ENCODE peak calls at places on chromosomes 2 and 18, in five cellular contexts. One of them, this sample, is unnamed.

GRCh38 chr2:16010951-16011620 is 70.7 kb downstream of the MYCN start:
- DNase-seq in stomach: no peak
- DNase-seq in ovary: no peak
- DNase-seq in heart left ventricle: no peak
- DNase-seq in uterus: no peak
- DNase-seq in this sample: no peak

GRCh38 chr2:172311921-172312345 is 115.5 kb upstream of the ITGA6 start:
- DNase-seq in stomach: peak; percentile 68
- DNase-seq in ovary: no peak
- DNase-seq in heart left ventricle: peak; percentile 49
- DNase-seq in uterus: no peak
- DNase-seq in this sample: no peak

GRCh38 chr2:223920109-223920508 is 25.0 kb downstream of the WDFY1 start:
- DNase-seq in stomach: no peak
- DNase-seq in ovary: no peak
- DNase-seq in heart left ventricle: no peak
- DNase-seq in uterus: no peak
- DNase-seq in this sample: no peak

GRCh38 chr2:128320609-128321420 is 2.1 kb upstream of the HS6ST1 start:
- DNase-seq in stomach: no peak
- DNase-seq in ovary: peak; percentile 39
- DNase-seq in heart left ventricle: no peak
- DNase-seq in uterus: no peak
- DNase-seq in this sample: peak; percentile 15

GRCh38 chr2:190110131-190110530 is 47.6 kb upstream of the MSTN start:
- DNase-seq in stomach: no peak
- DNase-seq in ovary: no peak
- DNase-seq in heart left ventricle: no peak
- DNase-seq in uterus: no peak
- DNase-seq in this sample: no peak

GRCh38 chr2:143433158-143433557 is 303.9 kb downstream of the ARHGAP15 start:
- DNase-seq in stomach: no peak
- DNase-seq in ovary: no peak
- DNase-seq in heart left ventricle: no peak
- DNase-seq in uterus: no peak
- DNase-seq in this sample: no peak

GRCh38 chr2:114769110-114769509 is 326.7 kb downstream of the DPP10 start:
- DNase-seq in stomach: no peak
- DNase-seq in ovary: no peak
- DNase-seq in heart left ventricle: no peak
- DNase-seq in uterus: no peak
- DNase-seq in this sample: no peak

GRCh38 chr2:153601812-153602211 is 123.2 kb upstream of the RPRM start:
- DNase-seq in stomach: no peak
- DNase-seq in ovary: no peak
- DNase-seq in heart left ventricle: no peak
- DNase-seq in uterus: no peak
- DNase-seq in this sample: no peak

GRCh38 chr2:217164008-217164407 is 304.1 kb upstream of the TNP1 start:
- DNase-seq in stomach: no peak
- DNase-seq in ovary: no peak
- DNase-seq in heart left ventricle: no peak
- DNase-seq in uterus: peak; percentile 39
- DNase-seq in this sample: no peak

GRCh38 chr2:121006783-121007489 is 271.3 kb downstream of the GLI2 start:
- DNase-seq in stomach: no peak
- DNase-seq in ovary: no peak
- DNase-seq in heart left ventricle: no peak
- DNase-seq in uterus: no peak
- DNase-seq in this sample: no peak

GRCh38 chr2:24124003-24124585 is 825 bp downstream of the FAM228B start:
- DNase-seq in stomach: no peak
- DNase-seq in ovary: no peak
- DNase-seq in heart left ventricle: no peak
- DNase-seq in uterus: no peak
- DNase-seq in this sample: peak; percentile 43

GRCh38 chr2:1907849-1908533 is 163.7 kb upstream of the PXDN start:
- DNase-seq in stomach: no peak
- DNase-seq in ovary: no peak
- DNase-seq in heart left ventricle: no peak
- DNase-seq in uterus: no peak
- DNase-seq in this sample: no peak

GRCh38 chr2:210477496-210477895 is 937 bp upstream of the LANCL1 start:
- DNase-seq in stomach: no peak
- DNase-seq in ovary: peak; percentile 51
- DNase-seq in heart left ventricle: peak; percentile 28
- DNase-seq in uterus: peak; percentile 30
- DNase-seq in this sample: peak; percentile 74

GRCh38 chr18:9025104-9025838 is 77.2 kb upstream of the NDUFV2 start:
- DNase-seq in stomach: no peak
- DNase-seq in ovary: no peak
- DNase-seq in heart left ventricle: no peak
- DNase-seq in uterus: no peak
- DNase-seq in this sample: no peak

GRCh38 chr2:54610700-54611099 is 112.8 kb upstream of the EML6 start:
- DNase-seq in stomach: no peak
- DNase-seq in ovary: no peak
- DNase-seq in heart left ventricle: no peak
- DNase-seq in uterus: no peak
- DNase-seq in this sample: no peak

GRCh38 chr2:197378494-197378972 is 56.3 kb downstream of the SF3B1 start:
- DNase-seq in stomach: peak; percentile 51
- DNase-seq in ovary: peak; percentile 48
- DNase-seq in heart left ventricle: peak; percentile 18
- DNase-seq in uterus: peak; percentile 39
- DNase-seq in this sample: peak; percentile 44

GRCh38 chr2:171469176-171469575 is 35.1 kb downstream of the DCAF17 start:
- DNase-seq in stomach: no peak
- DNase-seq in ovary: no peak
- DNase-seq in heart left ventricle: no peak
- DNase-seq in uterus: no peak
- DNase-seq in this sample: no peak

GRCh38 chr2:241771286-241772062 is 5.1 kb upstream of the GAL3ST2 start:
- DNase-seq in stomach: no peak
- DNase-seq in ovary: peak; percentile 44
- DNase-seq in heart left ventricle: no peak
- DNase-seq in uterus: peak; percentile 81
- DNase-seq in this sample: peak; percentile 39

DNA sequence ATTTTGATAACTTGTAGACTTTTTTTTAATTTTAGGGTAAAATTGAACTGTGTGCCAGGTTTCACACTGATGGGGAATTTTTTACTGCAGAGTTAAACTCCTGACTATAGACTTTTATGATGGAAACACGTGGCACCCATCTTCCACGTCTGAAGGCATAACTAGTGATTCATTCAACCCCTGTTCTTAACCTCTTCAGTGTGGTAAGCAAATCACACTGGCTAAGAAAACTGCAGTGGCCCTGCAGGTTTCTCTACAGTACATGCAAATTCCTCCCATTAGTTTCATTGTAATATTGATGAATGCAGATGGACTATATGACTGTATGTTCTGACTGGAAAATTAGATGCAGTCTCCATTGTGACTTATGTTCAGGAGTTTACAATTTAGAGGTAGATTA is 47.2 kb downstream of the SMAD4 start:
- DNase-seq in stomach: no peak
- DNase-seq in ovary: no peak
- DNase-seq in heart left ventricle: no peak
- DNase-seq in uterus: no peak
- DNase-seq in this sample: no peak
- H3K36me3 ChIP-seq in stomach: peaks cover 67% of the 10 kb centered on the region
- H3K36me3 ChIP-seq in ovary: no peaks in the 10 kb centered on the region
- H3K36me3 ChIP-seq in heart left ventricle: peaks cover 45% of the 10 kb centered on the region
- H3K36me3 ChIP-seq in uterus: no peaks in the 10 kb centered on the region
- H3K36me3 ChIP-seq in this sample: no peaks in the 10 kb centered on the region

DNA sequence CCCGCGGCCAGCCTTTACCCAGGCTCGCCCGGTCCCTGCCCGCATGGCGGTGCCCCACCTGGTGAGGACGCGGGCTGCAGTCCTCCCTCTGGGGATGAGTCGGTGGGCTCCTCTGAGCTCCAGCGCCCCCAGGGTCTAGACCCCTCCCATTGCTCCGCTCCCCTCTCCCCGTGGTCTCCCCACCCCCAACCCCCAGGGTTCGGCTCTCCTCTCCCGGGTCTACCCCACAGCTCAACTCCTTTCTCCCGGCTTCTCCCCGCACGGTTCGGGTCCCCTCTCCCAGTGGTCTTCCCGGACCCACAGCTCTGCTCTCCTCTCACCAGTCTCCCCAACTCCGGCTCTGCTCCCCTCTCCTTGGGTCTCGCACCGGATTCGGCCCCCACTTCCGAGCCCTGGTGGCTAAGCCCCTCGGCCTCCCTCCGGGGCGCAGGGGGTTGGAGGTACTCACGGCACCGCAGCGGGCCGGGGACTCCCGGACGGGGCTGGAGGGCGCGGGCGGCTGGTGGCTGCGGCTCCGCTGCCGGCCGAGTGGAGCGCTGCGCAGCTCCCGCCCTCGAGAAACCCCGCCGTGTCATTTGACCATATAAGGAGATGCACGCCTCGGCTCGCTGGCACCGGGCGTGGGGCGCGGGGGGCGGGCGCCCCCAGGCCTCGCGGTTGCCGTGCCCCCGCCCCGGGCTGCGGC is at the start of gene FHL2:
- DNase-seq in stomach: peak; percentile 73
- DNase-seq in ovary: peak; percentile 86
- DNase-seq in heart left ventricle: peak; percentile 74
- DNase-seq in uterus: peak; percentile 80
- DNase-seq in this sample: peak; percentile 84
- TF ChIP-seq POLR2A in stomach: no peak
- TF ChIP-seq POLR2A in ovary: peak; percentile 81
- TF ChIP-seq POLR2A in heart left ventricle: no peak
- TF ChIP-seq POLR2A in uterus: peak; percentile 82
- TF ChIP-seq POLR2A in this sample: peak; percentile 53

DNA sequence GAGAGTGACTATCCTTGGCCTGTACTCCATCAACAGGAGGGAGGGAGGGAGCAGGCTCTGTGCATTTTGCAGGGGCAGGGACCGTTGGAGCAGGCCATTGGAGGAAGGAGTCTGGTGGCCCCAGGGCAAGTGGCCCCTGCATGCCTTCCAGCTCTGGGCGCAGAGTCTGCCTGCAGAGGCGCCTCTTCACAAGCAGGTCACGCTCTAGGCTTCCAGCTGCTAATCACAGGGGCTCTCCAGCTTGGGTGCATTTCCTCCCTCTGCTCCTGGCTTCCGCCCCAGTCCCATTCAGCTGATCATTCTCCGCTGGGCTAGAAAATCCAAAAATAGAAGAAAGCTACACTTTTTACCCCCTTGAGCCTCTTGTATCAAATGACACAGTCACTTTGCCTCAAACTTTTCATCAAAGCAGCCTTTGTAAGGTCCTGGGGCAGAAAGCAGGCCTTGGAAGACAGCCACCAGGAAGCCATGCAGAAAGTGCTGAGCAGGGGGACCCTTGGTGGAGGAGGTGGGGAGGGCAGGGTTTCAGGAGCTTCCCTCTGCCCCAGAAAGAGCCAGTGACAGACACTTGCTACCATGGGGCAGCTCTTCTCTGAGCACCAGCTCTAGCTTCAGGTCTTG is 11.3 kb downstream of the TMEM247 start:
- DNase-seq in stomach: no peak
- DNase-seq in ovary: peak; percentile 69
- DNase-seq in heart left ventricle: peak; percentile 79
- DNase-seq in uterus: peak; percentile 70
- DNase-seq in this sample: peak; percentile 76
- H3K4me1 ChIP-seq in stomach: peaks cover 8% of the 10 kb centered on the region
- H3K4me1 ChIP-seq in ovary: peaks cover 8% of the 10 kb centered on the region
- H3K4me1 ChIP-seq in heart left ventricle: peaks cover 22% of the 10 kb centered on the region
- H3K4me1 ChIP-seq in uterus: no peaks in the 10 kb centered on the region
- H3K4me1 ChIP-seq in this sample: peaks cover 23% of the 10 kb centered on the region

DNA sequence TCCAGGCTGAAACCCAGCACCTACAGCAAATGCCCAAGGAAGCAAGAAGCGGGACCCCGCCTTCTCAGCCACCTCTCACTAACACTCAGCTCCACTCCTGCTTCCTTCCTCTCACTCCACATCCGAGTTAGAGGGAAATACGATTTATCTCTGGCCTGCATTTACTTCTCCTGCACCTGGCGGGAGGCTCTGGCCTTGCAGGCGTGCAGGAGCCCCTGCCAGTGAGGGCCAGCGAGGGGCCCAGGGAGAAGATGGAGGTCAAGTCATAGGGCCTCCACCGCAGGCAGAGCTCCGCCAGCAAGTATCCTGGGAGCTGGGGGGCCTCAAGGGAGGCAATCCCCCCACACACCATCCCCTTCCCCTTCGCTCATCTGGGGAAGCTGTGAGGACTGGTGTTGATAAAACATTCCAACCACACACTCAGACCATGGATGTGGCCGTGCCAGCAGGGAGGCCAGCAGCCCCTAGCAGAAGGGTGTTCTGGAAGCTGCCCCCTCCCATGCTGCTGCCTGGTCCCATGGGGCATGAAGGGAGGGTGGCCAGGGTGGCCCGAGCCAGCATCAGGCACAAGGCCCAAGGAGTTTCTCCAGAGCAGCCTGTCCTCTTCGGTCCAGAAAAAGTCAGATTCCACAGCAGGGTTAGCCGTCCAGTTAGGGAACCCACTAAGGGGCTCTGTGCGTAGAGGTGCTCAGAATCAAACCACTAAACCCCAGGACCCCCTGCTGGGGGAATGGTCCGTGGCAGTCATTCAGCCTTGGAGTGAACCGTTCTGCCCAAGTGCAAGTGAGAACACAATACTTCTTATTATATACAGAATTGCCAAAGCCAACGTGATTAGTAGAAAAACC is 91.2 kb downstream of the HDAC4 start:
- DNase-seq in stomach: peak; percentile 24
- DNase-seq in ovary: peak; percentile 44
- DNase-seq in heart left ventricle: no peak
- DNase-seq in uterus: peak; percentile 31
- DNase-seq in this sample: peak; percentile 14
- H3K36me3 ChIP-seq in stomach: no peaks in the 10 kb centered on the region
- H3K36me3 ChIP-seq in ovary: no peaks in the 10 kb centered on the region
- H3K36me3 ChIP-seq in heart left ventricle: no peaks in the 10 kb centered on the region
- H3K36me3 ChIP-seq in uterus: no peaks in the 10 kb centered on the region
- H3K36me3 ChIP-seq in this sample: no peaks in the 10 kb centered on the region

DNA sequence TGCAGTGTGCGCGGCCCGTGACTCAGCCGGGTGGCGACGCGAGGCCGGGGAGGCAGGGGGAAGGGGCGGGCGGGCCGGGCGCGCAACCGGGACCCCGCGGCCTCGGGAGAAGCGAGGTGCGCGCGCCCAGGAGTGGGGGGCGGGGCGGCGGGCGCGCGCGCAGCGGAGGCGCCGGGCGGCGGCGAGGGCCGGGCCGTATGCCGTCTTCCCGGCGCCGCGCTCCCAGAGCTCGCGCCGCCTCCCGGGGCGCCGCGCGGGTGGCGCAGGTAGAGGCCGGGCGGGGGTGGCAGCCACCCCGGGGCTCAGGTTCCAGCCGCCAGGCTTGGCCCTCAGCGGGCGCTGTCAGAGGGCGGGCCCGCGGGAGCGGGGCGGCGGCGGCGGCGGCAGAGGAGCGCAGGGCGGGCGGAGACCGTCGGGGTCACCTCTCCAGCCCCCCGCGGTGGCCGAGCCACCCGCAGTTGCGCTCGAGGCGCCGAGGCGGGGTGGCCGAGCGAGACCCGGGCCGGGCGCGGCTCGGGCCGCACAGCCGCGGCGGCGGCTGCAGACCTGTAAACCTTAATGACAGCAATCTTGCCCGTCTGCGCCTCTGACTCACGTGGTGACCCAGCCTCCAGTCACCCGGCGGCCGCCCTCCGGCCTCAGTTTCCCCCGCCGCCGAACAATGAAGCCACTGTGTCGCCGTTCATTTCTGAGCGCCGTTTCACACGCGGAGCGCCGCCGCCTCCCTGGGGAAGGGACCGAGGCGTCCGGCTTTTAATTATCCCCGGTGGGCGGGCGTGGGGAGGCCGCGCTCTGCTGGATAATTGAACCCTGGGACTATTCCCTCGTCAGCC is 25.3 kb upstream of the SMAD7 start:
- DNase-seq in stomach: peak; percentile 75
- DNase-seq in ovary: peak; percentile 74
- DNase-seq in heart left ventricle: peak; percentile 60
- DNase-seq in uterus: peak; percentile 71
- DNase-seq in this sample: peak; percentile 47
- TF ChIP-seq POLR2A in stomach: no peak
- TF ChIP-seq POLR2A in ovary: no peak
- TF ChIP-seq POLR2A in heart left ventricle: no peak
- TF ChIP-seq POLR2A in uterus: peak; percentile 43
- TF ChIP-seq POLR2A in this sample: no peak

This sample was measured in testis.